ENCODE peak calls at places on chromosomes 7 and 10, in five cellular contexts. One of them, this sample, is unnamed. For H3K4me1, the result is how much of the 10 kb centered on the place peaks cover.

GRCh38 chr10:77513783-77514331 is 123.8 kb downstream of the KCNMA1 start:
- DNase-seq in stomach: peak
- DNase-seq in uterus: peak
- DNase-seq in body of pancreas: peak
- DNase-seq in prostate gland: peak
- DNase-seq in this sample: no peak

GRCh38 chr7:92769361-92769633 is 67.1 kb downstream of the CDK6 start:
- DNase-seq in stomach: no peak
- DNase-seq in uterus: no peak
- DNase-seq in body of pancreas: no peak
- DNase-seq in prostate gland: no peak
- DNase-seq in this sample: no peak

GRCh38 chr7:1847260-1848001 is 177.4 kb downstream of the ELFN1 start:
- DNase-seq in stomach: no peak
- DNase-seq in uterus: no peak
- DNase-seq in body of pancreas: no peak
- DNase-seq in prostate gland: no peak
- DNase-seq in this sample: no peak

GRCh38 chr10:6195891-6196290 is 6.8 kb upstream of the PFKFB3 start:
- DNase-seq in stomach: no peak
- DNase-seq in uterus: peak
- DNase-seq in body of pancreas: no peak
- DNase-seq in prostate gland: no peak
- DNase-seq in this sample: no peak

GRCh38 chr7:46349490-46349889 is 428.4 kb upstream of the IGFBP3 start:
- DNase-seq in stomach: no peak
- DNase-seq in uterus: no peak
- DNase-seq in body of pancreas: no peak
- DNase-seq in prostate gland: no peak
- DNase-seq in this sample: no peak

GRCh38 chr7:24052572-24053223 is 231.3 kb upstream of the NPY start:
- DNase-seq in stomach: no peak
- DNase-seq in uterus: no peak
- DNase-seq in body of pancreas: no peak
- DNase-seq in prostate gland: no peak
- DNase-seq in this sample: no peak

GRCh38 chr7:70592171-70592570 is 539.8 kb upstream of the GALNT17 start:
- DNase-seq in stomach: no peak
- DNase-seq in uterus: no peak
- DNase-seq in body of pancreas: no peak
- DNase-seq in prostate gland: no peak
- DNase-seq in this sample: no peak

GRCh38 chr10:78803710-78804109 is 265.1 kb upstream of the ZMIZ1 start:
- DNase-seq in stomach: no peak
- DNase-seq in uterus: no peak
- DNase-seq in body of pancreas: no peak
- DNase-seq in prostate gland: no peak
- DNase-seq in this sample: no peak

GRCh38 chr10:42380926-42381547 is 257.3 kb downstream of the ZNF33B start:
- DNase-seq in stomach: no peak
- DNase-seq in uterus: no peak
- DNase-seq in body of pancreas: no peak
- DNase-seq in prostate gland: no peak
- DNase-seq in this sample: no peak

GRCh38 chr7:130387628-130388403 is 7.5 kb downstream of the CPA1 start:
- DNase-seq in stomach: no peak
- DNase-seq in uterus: no peak
- DNase-seq in body of pancreas: peak
- DNase-seq in prostate gland: no peak
- DNase-seq in this sample: no peak

GRCh38 chr10:52774600-52775106 is 2.1 kb upstream of the MBL2 start:
- DNase-seq in stomach: no peak
- DNase-seq in uterus: no peak
- DNase-seq in body of pancreas: no peak
- DNase-seq in prostate gland: no peak
- DNase-seq in this sample: no peak

GRCh38 chr7:8176370-8177081 is 85.4 kb downstream of the ICA1 start:
- DNase-seq in stomach: no peak
- DNase-seq in uterus: no peak
- DNase-seq in body of pancreas: no peak
- DNase-seq in prostate gland: no peak
- DNase-seq in this sample: no peak

GRCh38 chr7:114659409-114659808 is 244.8 kb downstream of the FOXP2 start:
- DNase-seq in stomach: no peak
- DNase-seq in uterus: no peak
- DNase-seq in body of pancreas: no peak
- DNase-seq in prostate gland: no peak
- DNase-seq in this sample: no peak

GRCh38 chr10:97023401-97024180 is 162.2 kb downstream of the SLIT1 start:
- DNase-seq in stomach: no peak
- DNase-seq in uterus: no peak
- DNase-seq in body of pancreas: no peak
- DNase-seq in prostate gland: no peak
- DNase-seq in this sample: no peak

GRCh38 chr7:4189151-4189570 is 492.9 kb upstream of the FOXK1 start:
- DNase-seq in stomach: peak
- DNase-seq in uterus: peak
- DNase-seq in body of pancreas: peak
- DNase-seq in prostate gland: peak
- DNase-seq in this sample: no peak

GRCh38 chr7:120806669-120807068 is 51.3 kb downstream of the TSPAN12 start:
- DNase-seq in stomach: no peak
- DNase-seq in uterus: no peak
- DNase-seq in body of pancreas: no peak
- DNase-seq in prostate gland: no peak
- DNase-seq in this sample: no peak

GRCh38 chr7:28988818-28989595 is 30.9 kb upstream of the TRIL start:
- DNase-seq in stomach: no peak
- DNase-seq in uterus: peak
- DNase-seq in body of pancreas: peak
- DNase-seq in prostate gland: no peak
- DNase-seq in this sample: no peak

GRCh38 chr7:27782849-27783248 is 42.9 kb downstream of the TAX1BP1 start:
- DNase-seq in stomach: no peak
- DNase-seq in uterus: no peak
- DNase-seq in body of pancreas: no peak
- DNase-seq in prostate gland: no peak
- DNase-seq in this sample: no peak

GRCh38 chr10:23294638-23295247 is 49.9 kb downstream of the C10orf67 start:
- DNase-seq in stomach: no peak
- DNase-seq in uterus: no peak
- DNase-seq in body of pancreas: no peak
- DNase-seq in prostate gland: no peak
- DNase-seq in this sample: no peak

GRCh38 chr7:28986723-28987122 is 28.6 kb upstream of the TRIL start:
- DNase-seq in stomach: no peak
- DNase-seq in uterus: peak
- DNase-seq in body of pancreas: no peak
- DNase-seq in prostate gland: no peak
- DNase-seq in this sample: no peak

GRCh38 chr7:141158562-141158961 is 84.7 kb downstream of the TMEM178B start:
- DNase-seq in stomach: no peak
- DNase-seq in uterus: no peak
- DNase-seq in body of pancreas: peak
- DNase-seq in prostate gland: no peak
- DNase-seq in this sample: no peak

GRCh38 chr7:91137969-91138368 is 126.3 kb upstream of the FZD1 start:
- DNase-seq in stomach: no peak
- DNase-seq in uterus: no peak
- DNase-seq in body of pancreas: no peak
- DNase-seq in prostate gland: no peak
- DNase-seq in this sample: no peak

GRCh38 chr10:97991875-97992274 is 38.5 kb downstream of the CRTAC1 start:
- DNase-seq in stomach: no peak
- DNase-seq in uterus: no peak
- DNase-seq in body of pancreas: peak
- DNase-seq in prostate gland: no peak
- DNase-seq in this sample: no peak

GRCh38 chr10:58107506-58107905 is 160.2 kb downstream of the IPMK start:
- DNase-seq in stomach: no peak
- DNase-seq in uterus: no peak
- DNase-seq in body of pancreas: no peak
- DNase-seq in prostate gland: no peak
- DNase-seq in this sample: no peak

GRCh38 chr7:37110641-37111421 is 337.8 kb downstream of the ELMO1 start:
- DNase-seq in stomach: no peak
- DNase-seq in uterus: no peak
- DNase-seq in body of pancreas: no peak
- DNase-seq in prostate gland: no peak
- DNase-seq in this sample: no peak

GRCh38 chr10:117163061-117163953 is 25.2 kb upstream of the VAX1 start:
- DNase-seq in stomach: no peak
- DNase-seq in uterus: no peak
- DNase-seq in body of pancreas: no peak
- DNase-seq in prostate gland: no peak
- DNase-seq in this sample: no peak

GRCh38 chr10:132059760-132060508 is 5.8 kb upstream of the JAKMIP3 start:
- DNase-seq in stomach: peak
- DNase-seq in uterus: no peak
- DNase-seq in body of pancreas: peak
- DNase-seq in prostate gland: no peak
- DNase-seq in this sample: no peak

GRCh38 chr10:78605800-78606350 is 462.9 kb upstream of the ZMIZ1 start:
- DNase-seq in stomach: no peak
- DNase-seq in uterus: peak
- DNase-seq in body of pancreas: no peak
- DNase-seq in prostate gland: no peak
- DNase-seq in this sample: no peak

GRCh38 chr10:46257099-46257498 is 29.7 kb upstream of the ANTXRL start:
- DNase-seq in stomach: peak
- DNase-seq in uterus: no peak
- DNase-seq in body of pancreas: no peak
- DNase-seq in prostate gland: peak
- DNase-seq in this sample: no peak

GRCh38 chr7:123791001-123791400 is 42.2 kb upstream of the WASL start:
- DNase-seq in stomach: no peak
- DNase-seq in uterus: no peak
- DNase-seq in body of pancreas: no peak
- DNase-seq in prostate gland: no peak
- DNase-seq in this sample: no peak

GRCh38 chr10:31929260-31929985 is 792 bp upstream of the ARHGAP12 start:
- DNase-seq in stomach: peak
- DNase-seq in uterus: peak
- DNase-seq in body of pancreas: peak
- DNase-seq in prostate gland: peak
- DNase-seq in this sample: no peak

GRCh38 chr10:43255644-43256431 is 11.0 kb downstream of the RASGEF1A start:
- DNase-seq in stomach: peak
- DNase-seq in uterus: peak
- DNase-seq in body of pancreas: no peak
- DNase-seq in prostate gland: no peak
- DNase-seq in this sample: no peak

GRCh38 chr10:9382199-9382598 is 1327.7 kb downstream of the GATA3 start:
- DNase-seq in stomach: no peak
- DNase-seq in uterus: no peak
- DNase-seq in body of pancreas: no peak
- DNase-seq in prostate gland: no peak
- DNase-seq in this sample: no peak

GRCh38 chr10:9379183-9379582 is 1324.7 kb downstream of the GATA3 start:
- DNase-seq in stomach: no peak
- DNase-seq in uterus: no peak
- DNase-seq in body of pancreas: no peak
- DNase-seq in prostate gland: no peak
- DNase-seq in this sample: no peak
- TF ChIP-seq POLR2A in stomach: no peak
- TF ChIP-seq POLR2A in uterus: no peak
- TF ChIP-seq POLR2A in body of pancreas: no peak
- TF ChIP-seq POLR2A in prostate gland: no peak
- TF ChIP-seq POLR2A in this sample: no peak

DNA sequence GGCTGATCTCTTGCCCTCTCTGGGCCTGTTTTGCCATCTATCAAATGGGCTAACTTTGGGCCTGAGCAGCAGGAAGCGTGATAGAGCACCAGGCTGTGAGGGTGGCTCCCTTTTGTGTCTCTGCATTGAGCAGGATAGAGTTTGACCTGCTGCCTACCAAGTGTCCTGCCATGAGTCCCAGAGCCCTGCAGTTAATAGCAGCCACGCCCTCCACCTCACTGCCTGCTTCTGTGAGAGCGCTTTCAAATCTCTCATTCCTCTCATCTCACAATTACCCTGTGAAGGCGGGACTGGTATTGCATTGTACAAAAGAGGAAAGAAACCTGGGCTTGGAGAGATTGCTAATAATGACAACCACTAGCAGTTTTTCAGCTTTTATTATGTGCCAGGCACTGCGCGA is 39.8 kb downstream of the UNC5B start:
- DNase-seq in stomach: peak
- DNase-seq in uterus: no peak
- DNase-seq in body of pancreas: no peak
- DNase-seq in prostate gland: no peak
- DNase-seq in this sample: no peak
- H3K4me1 ChIP-seq in stomach: half or more
- H3K4me1 ChIP-seq in uterus: under half
- H3K4me1 ChIP-seq in body of pancreas: under half
- H3K4me1 ChIP-seq in prostate gland: under half
- H3K4me1 ChIP-seq in this sample: under half

DNA sequence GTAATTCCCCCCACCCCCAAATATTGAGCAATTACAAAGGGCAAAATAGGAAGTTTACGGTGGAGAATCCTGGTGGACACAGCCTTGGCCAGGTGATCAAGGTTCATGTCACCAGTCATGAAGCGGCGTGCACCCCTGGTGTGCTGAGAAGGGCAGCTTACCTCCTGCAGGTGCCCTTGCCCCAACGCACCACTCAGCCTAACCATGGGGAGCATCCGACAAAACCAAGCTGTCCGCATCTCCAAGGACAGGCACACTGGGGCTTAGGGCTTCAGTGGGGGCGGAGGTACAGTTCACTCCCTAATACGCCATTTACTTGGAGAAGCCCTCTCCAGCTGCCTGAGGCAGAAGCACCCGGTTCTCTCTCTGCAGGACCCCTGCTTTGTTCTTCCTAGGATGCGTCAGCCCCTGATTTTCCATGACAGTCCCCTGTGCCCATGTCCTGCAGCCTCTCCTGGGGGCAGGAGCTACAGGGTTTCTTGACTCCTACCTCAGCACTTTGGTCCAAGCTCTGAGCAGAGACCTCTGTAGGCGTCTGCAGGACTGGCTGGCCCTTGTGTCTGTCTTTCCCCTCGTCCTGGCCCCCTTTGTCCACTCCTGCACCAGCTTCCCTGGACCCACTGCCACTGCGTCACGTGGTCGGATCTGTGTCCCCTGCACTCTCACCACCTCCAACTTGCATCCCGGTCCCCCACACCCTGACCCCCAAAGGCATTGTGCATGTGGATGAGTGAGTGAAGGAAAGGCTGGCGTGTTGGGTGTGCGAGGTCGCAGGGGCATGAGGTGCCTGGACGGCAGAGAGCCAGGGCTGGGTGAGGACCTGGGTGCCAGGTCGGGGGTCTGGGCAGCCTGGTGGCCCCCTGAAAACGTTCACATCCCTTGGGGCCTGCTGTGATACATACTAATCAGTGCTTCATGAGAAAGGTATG is 113.7 kb downstream of the LHPP start:
- DNase-seq in stomach: no peak
- DNase-seq in uterus: no peak
- DNase-seq in body of pancreas: no peak
- DNase-seq in prostate gland: no peak
- DNase-seq in this sample: no peak
- H3K4me3 ChIP-seq in stomach: no peak
- H3K4me3 ChIP-seq in uterus: no peak
- H3K4me3 ChIP-seq in body of pancreas: no peak
- H3K4me3 ChIP-seq in prostate gland: no peak
- H3K4me3 ChIP-seq in this sample: no peak

GRCh38 chr7:127392566-127393369 is at the start of gene ZNF800:
- DNase-seq in stomach: peak
- DNase-seq in uterus: peak
- DNase-seq in body of pancreas: peak
- DNase-seq in prostate gland: peak
- DNase-seq in this sample: peak
- TF ChIP-seq POLR2A in stomach: no peak
- TF ChIP-seq POLR2A in uterus: peak
- TF ChIP-seq POLR2A in body of pancreas: peak
- TF ChIP-seq POLR2A in prostate gland: peak
- TF ChIP-seq POLR2A in this sample: peak